ENCODE peak calls at places on chromosomes 3 and 15, in eight cellular contexts. N is AG09319, Y is IMR-90, D is endothelial cell, P is endodermal cell, S is chondrocyte, C is AG04450, X is OCI-LY7. R is an unnamed sample.

GRCh38 chr15:84570164-84570692 is 30.6 kb upstream of the ZSCAN2 start:
- DNase-seq in X (peak; percentile 27), D (peak; percentile 15), P (peak; percentile 72), Y (no peak), C (no peak), S (no peak), N (peak; percentile 12), R (peak; percentile 58)

GRCh38 chr3:159305017-159305416 is 503.2 kb downstream of the MFSD1 start:
- DNase-seq in Y (no peak), P (no peak), N (no peak), X (no peak), S (no peak), D (no peak), C (no peak), R (no peak)

GRCh38 chr3:144018776-144019175 is 47.2 kb downstream of the DIPK2A start:
- DNase-seq in N (no peak), D (no peak), C (peak; percentile 75), X (no peak), Y (peak; percentile 94), P (no peak), S (no peak), R (no peak)

GRCh38 chr15:74799843-74800558 is 12.6 kb upstream of the LMAN1L start:
- DNase-seq in C (no peak), D (peak; percentile 75), S (no peak), X (peak; percentile 77), N (peak; percentile 31), Y (peak; percentile 52), P (peak; percentile 93), R (peak; percentile 95)

GRCh38 chr3:44845528-44846520 is 15.9 kb upstream of the TMEM42 start:
- DNase-seq in S (no peak), X (no peak), P (no peak), C (no peak), N (no peak), Y (peak; percentile 59), D (no peak), R (no peak)

GRCh38 chr3:13508496-13508895 is 28.4 kb downstream of the HDAC11 start:
- DNase-seq in D (no peak), Y (no peak), P (no peak), N (no peak), C (no peak), X (no peak), S (peak; percentile 80), R (no peak)

GRCh38 chr15:83248151-83248851 is 36.2 kb downstream of the BNC1 start:
- DNase-seq in C (peak; percentile 26), X (peak; percentile 65), Y (peak; percentile 68), D (peak; percentile 60), S (no peak), N (peak; percentile 42), P (peak; percentile 70), R (peak; percentile 40)

GRCh38 chr3:181933052-181933618 is 221.4 kb downstream of the SOX2 start:
- DNase-seq in S (no peak), P (no peak), N (no peak), X (no peak), C (no peak), D (no peak), Y (no peak), R (no peak)

GRCh38 chr15:31352283-31352880 is 25.7 kb downstream of the KLF13 start:
- DNase-seq in Y (peak; percentile 4), S (no peak), D (no peak), N (no peak), C (no peak), P (no peak), X (no peak), R (no peak)

GRCh38 chr3:126858887-126859286 is 124.0 kb upstream of the PLXNA1 start:
- DNase-seq in Y (peak; percentile 97), P (peak; percentile 67), C (peak; percentile 77), X (no peak), N (no peak), D (no peak), S (no peak), R (no peak)

GRCh38 chr3:44284949-44285348 is 43.3 kb downstream of the TOPAZ1 start:
- DNase-seq in Y (no peak), P (no peak), N (no peak), D (no peak), X (no peak), S (no peak), C (no peak), R (no peak)

GRCh38 chr15:96338772-96339661 is 8.5 kb downstream of the NR2F2 start:
- DNase-seq in D (no peak), N (no peak), Y (no peak), X (no peak), S (no peak), P (peak; percentile 47), C (no peak), R (no peak)

GRCh38 chr3:69105320-69105719 is 17.1 kb downstream of the LMOD3 start:
- DNase-seq in C (no peak), X (no peak), P (no peak), D (no peak), Y (no peak), S (no peak), N (no peak), R (no peak)

GRCh38 chr3:182258538-182259177 is 534.6 kb upstream of the ATP11B start:
- DNase-seq in S (no peak), C (no peak), N (no peak), X (peak; percentile 65), D (no peak), P (no peak), Y (no peak), R (peak; percentile 21)

DNA sequence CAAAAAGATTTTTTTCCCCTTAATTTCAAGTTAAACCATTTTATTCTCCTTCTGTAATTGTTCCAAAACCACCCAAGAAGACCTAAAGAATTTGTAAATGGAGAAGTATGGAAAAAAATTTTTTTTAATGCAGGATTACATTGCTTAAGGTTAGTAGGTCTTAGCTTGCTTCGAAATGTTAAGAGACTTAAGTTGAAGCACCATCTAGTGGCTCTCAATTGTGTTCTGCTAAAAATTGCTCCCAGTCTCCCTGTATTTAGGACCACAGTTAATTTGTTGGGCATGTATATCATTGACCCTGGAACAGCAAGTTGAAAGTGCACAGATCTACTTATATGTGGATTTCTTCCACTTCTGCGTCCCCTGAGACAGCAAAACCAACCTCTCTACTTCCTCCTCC is 32.4 kb downstream of the CD200R1L start:
- DNase-seq in S (no peak), N (peak; percentile 59), Y (peak; percentile 89), D (no peak), X (peak; percentile 28), C (peak; percentile 60), P (no peak), R (no peak)
- TF ChIP-seq CTCF in S (peak; percentile 90), N (peak; percentile 70), Y (peak; percentile 74), D (no peak), X (peak; percentile 71), C (peak; percentile 77), P (peak; percentile 64), R (no peak)

DNA sequence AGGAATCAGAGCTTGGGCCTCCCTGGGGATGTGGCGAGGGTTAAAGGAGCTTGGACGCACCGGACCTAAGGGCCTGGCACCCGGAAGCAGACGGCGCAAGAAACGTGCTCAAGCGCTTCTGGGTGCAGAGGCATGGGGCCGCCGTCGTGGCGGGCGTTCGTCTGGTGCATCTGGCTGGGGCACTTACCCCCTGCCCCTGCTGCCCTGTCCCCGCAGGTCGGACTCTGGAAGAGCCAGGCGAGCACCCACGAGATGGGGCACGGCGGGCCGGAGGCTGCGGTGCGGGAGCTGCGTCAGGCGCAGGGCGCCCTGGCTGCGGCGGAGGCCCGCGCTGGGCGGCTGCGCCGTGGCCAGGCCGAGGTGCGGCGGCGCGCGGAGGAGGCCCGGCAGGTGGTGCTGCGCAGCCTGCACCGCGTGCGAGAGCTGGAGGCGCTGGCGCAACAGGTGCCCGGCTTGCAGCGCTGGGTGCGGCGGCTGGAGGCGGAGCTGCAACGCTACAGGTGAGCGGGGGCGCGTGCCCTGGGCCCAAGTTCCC is 2.5 kb downstream of the EFCC1 start:
- DNase-seq in S (peak; percentile 72), D (peak; percentile 42), Y (no peak), C (no peak), X (no peak), P (peak; percentile 78), N (no peak), R (no peak)
- TF ChIP-seq CTCF in S (no peak), D (no peak), Y (no peak), C (no peak), X (no peak), P (peak; percentile 49), N (no peak), R (no peak)

GRCh38 chr3:52196977-52197376 is 983 bp upstream of the ALAS1 start:
- DNase-seq in S (no peak), X (no peak), Y (no peak), N (no peak), C (no peak), P (no peak), D (no peak), R (no peak)

GRCh38 chr3:52195823-52196331 is 2.1 kb upstream of the ALAS1 start:
- DNase-seq in S (no peak), D (no peak), N (peak; percentile 49), Y (peak; percentile 75), P (no peak), X (no peak), C (no peak), R (no peak)

GRCh38 chr3:52197499-52197841 is 490 bp upstream of the ALAS1 start:
- DNase-seq in X (no peak), Y (no peak), C (no peak), S (no peak), D (no peak), N (no peak), P (no peak), R (no peak)

GRCh38 chr3:52198643-52199608 is 966 bp downstream of the ALAS1 start:
- DNase-seq in S (no peak), P (no peak), X (peak; percentile 20), Y (no peak), N (no peak), D (no peak), C (no peak), R (no peak)

GRCh38 chr3:52197842-52198625 is at the start of gene ALAS1:
- DNase-seq in X (peak; percentile 95), N (peak; percentile 64), D (peak; percentile 96), S (no peak), P (peak; percentile 98), C (peak; percentile 69), Y (peak; percentile 82), R (peak; percentile 98)
- TF ChIP-seq CTCF in X (no peak), N (no peak), D (no peak), S (no peak), P (peak; percentile 59), C (no peak), Y (no peak), R (no peak)

DNA sequence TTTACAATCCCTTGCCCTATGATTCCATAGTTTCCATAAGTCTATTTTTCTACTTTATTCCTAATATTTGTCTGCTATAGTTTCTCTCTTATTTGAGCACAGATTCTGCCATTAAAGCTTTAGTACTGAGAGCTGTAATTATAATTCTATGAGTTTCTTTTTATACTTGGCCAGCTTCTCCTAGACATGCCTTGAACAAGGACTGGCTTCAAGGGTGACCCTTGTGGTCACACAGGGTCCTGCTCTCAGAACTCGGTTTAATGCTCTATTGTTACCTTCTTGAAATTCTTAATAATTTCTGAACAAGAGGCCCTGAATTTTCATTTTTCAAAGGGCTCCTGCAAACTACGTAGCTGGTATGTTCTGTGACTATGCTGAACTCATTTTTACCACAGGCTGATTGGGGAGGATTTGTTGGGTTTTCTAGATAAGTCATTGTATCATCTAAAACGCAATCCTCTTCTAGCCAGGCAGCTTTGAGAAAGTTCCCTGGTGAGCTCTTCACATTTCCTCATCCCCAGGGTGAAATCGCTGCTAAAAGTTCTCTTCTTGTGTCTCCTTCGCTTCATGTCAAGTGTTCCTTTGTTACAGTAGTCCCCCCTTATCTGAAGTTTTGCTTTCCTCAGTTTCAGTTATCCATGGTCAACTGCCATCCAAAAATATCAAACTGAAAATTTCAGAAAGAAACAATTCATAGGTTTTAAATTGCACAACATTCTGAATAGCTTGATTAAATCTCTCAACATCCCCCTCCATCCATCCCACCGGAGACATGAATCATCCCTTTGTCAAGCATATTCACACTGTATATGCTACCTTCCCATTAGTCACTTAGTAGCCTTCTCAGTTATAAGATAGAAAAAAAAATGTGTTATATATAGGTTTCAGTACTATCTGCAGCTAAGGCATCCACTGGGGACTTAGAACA is 12.6 kb upstream of the PLCL2 start:
- DNase-seq in D (no peak), Y (no peak), P (no peak), N (no peak), C (no peak), S (no peak), X (no peak), R (no peak)
- TF ChIP-seq CTCF in D (no peak), Y (no peak), P (peak; percentile 67), N (no peak), C (no peak), S (no peak), X (no peak), R (no peak)